ENCODE peak calls at places on chromosomes 6 and 20, in ten cellular contexts. V is CD8-positive, alpha-beta T cell; H is type B pancreatic cell; I is heart right ventricle; M is cardiac fibroblast; F is MCF 10A; W is sigmoid colon; D is transverse colon; A is A549; C is Calu3. P is an unnamed sample.

GRCh38 chr6:161434921-161435411 is 161.1 kb upstream of the AGPAT4 start:
- DNase-seq in F (peak), D (no peak), C (peak), I (peak), H (no peak), V (no peak), W (no peak), M (peak), A (peak), P (peak)

GRCh38 chr20:31967830-31968249 is at the start of gene XKR7:
- DNase-seq in V (no peak), W (no peak), C (no peak), A (no peak), I (no peak), M (no peak), F (no peak), D (no peak), H (no peak), P (no peak)

GRCh38 chr6:85394853-85395538 is 54.9 kb upstream of the NT5E start:
- DNase-seq in M (peak), I (peak), C (no peak), W (no peak), D (no peak), H (no peak), A (no peak), F (no peak), V (no peak), P (peak)

GRCh38 chr6:87122477-87122876 is 27.6 kb upstream of the CGA start:
- DNase-seq in M (no peak), D (no peak), F (no peak), W (no peak), I (no peak), C (no peak), H (no peak), V (no peak), A (no peak), P (no peak)

GRCh38 chr6:132491303-132491702 is 21.6 kb downstream of the STX7 start:
- DNase-seq in H (no peak), C (no peak), F (peak), W (no peak), M (peak), V (no peak), I (peak), D (no peak), A (no peak), P (peak)

GRCh38 chr6:36594816-36595167 is 630 bp downstream of the SRSF3 start:
- DNase-seq in C (no peak), I (no peak), A (no peak), F (no peak), D (no peak), M (no peak), H (no peak), W (peak), V (no peak), P (no peak)

GRCh38 chr20:46031701-46032254 is 2.8 kb downstream of the SLC12A5 start:
- DNase-seq in C (no peak), D (no peak), H (no peak), I (no peak), F (no peak), V (no peak), A (no peak), W (no peak), M (no peak), P (no peak)

GRCh38 chr20:48171626-48172025 is 386.3 kb upstream of the SULF2 start:
- DNase-seq in A (no peak), F (no peak), H (no peak), D (no peak), V (no peak), M (no peak), C (no peak), W (no peak), I (no peak), P (no peak)

GRCh38 chr6:107809966-107810365 is 14.1 kb downstream of the SCML4 start:
- DNase-seq in W (no peak), H (peak), D (no peak), V (no peak), A (no peak), F (no peak), M (no peak), C (no peak), I (no peak), P (no peak)

GRCh38 chr6:130713144-130713543 is 114.1 kb upstream of the SMLR1 start:
- DNase-seq in H (no peak), C (no peak), M (no peak), I (no peak), V (no peak), F (no peak), A (no peak), W (no peak), D (no peak), P (peak)

GRCh38 chr20:41356951-41357350 is 9.7 kb downstream of the EMILIN3 start:
- DNase-seq in I (no peak), F (no peak), C (no peak), D (no peak), H (no peak), M (no peak), V (no peak), W (no peak), A (no peak), P (no peak)

GRCh38 chr6:106974337-106974998 is at the start of gene CD24:
- DNase-seq in D (peak), I (no peak), F (peak), M (no peak), H (peak), V (no peak), A (peak), W (no peak), C (peak), P (no peak)

GRCh38 chr6:31462026-31462963 is 35.6 kb upstream of the MICB start:
- DNase-seq in C (no peak), A (no peak), F (peak), W (no peak), H (no peak), V (no peak), M (no peak), D (no peak), I (no peak), P (peak)

GRCh38 chr6:56938634-56939294 is 16.1 kb upstream of the BEND6 start:
- DNase-seq in A (peak), H (no peak), D (no peak), M (peak), C (peak), I (peak), V (no peak), W (no peak), F (peak), P (peak)

GRCh38 chr6:72784071-72784470 is 162.2 kb downstream of the KCNQ5 start:
- DNase-seq in V (no peak), F (no peak), W (no peak), H (no peak), I (no peak), M (peak), C (no peak), D (no peak), A (no peak), P (peak)

GRCh38 chr20:3766832-3767433 is 620 bp downstream of the ADISSP start:
- DNase-seq in A (no peak), C (no peak), M (no peak), D (peak), I (peak), H (no peak), F (no peak), V (no peak), W (peak), P (no peak)

GRCh38 chr6:114445846-114446245 is 103.0 kb upstream of the HS3ST5 start:
- DNase-seq in F (no peak), I (no peak), M (no peak), D (no peak), W (no peak), C (no peak), A (no peak), V (no peak), H (no peak), P (no peak)

GRCh38 chr6:40587240-40588069 is at the start of gene LRFN2:
- DNase-seq in D (peak), F (peak), M (peak), H (peak), V (peak), A (peak), W (peak), C (peak), I (peak), P (peak)

GRCh38 chr20:49942942-49943341 is 6.7 kb downstream of the RNF114 start:
- DNase-seq in H (no peak), M (no peak), D (no peak), A (no peak), I (no peak), C (no peak), V (no peak), F (no peak), W (peak), P (no peak)

GRCh38 chr6:56902551-56903464 is 52.1 kb upstream of the BEND6 start:
- DNase-seq in F (peak), D (no peak), M (peak), A (no peak), W (no peak), C (no peak), V (no peak), I (peak), H (no peak), P (peak)

GRCh38 chr6:130994319-130995097 is 68.5 kb downstream of the EPB41L2 start:
- DNase-seq in F (no peak), H (no peak), C (no peak), W (no peak), V (no peak), M (no peak), I (no peak), D (no peak), A (no peak), P (no peak)

GRCh38 chr6:51299649-51300380 is 481.1 kb downstream of the TFAP2B start:
- DNase-seq in H (no peak), M (no peak), F (peak), C (no peak), W (no peak), A (no peak), I (no peak), V (no peak), D (no peak), P (no peak)

GRCh38 chr6:84408028-84408427 is 180.6 kb upstream of the CEP162 start:
- DNase-seq in A (no peak), D (no peak), I (no peak), V (no peak), F (no peak), H (no peak), C (no peak), W (no peak), M (no peak), P (no peak)

GRCh38 chr20:40966103-40966502 is 62.5 kb upstream of the TOP1 start:
- DNase-seq in C (no peak), F (no peak), A (no peak), V (no peak), I (no peak), D (no peak), W (peak), M (no peak), H (no peak), P (no peak)

GRCh38 chr6:114096553-114097172 is 125.7 kb upstream of the HDAC2 start:
- DNase-seq in C (peak), W (no peak), V (no peak), H (no peak), M (peak), I (no peak), D (no peak), A (peak), F (peak), P (peak)

GRCh38 chr6:121592955-121593665 is 157.7 kb downstream of the GJA1 start:
- DNase-seq in V (no peak), C (no peak), D (no peak), M (peak), W (no peak), H (no peak), A (no peak), F (no peak), I (no peak), P (no peak)

GRCh38 chr20:13101276-13101675 is 92.5 kb downstream of the SPTLC3 start:
- DNase-seq in F (no peak), D (no peak), C (no peak), I (no peak), H (no peak), W (no peak), A (no peak), V (no peak), M (no peak), P (peak)

DNA sequence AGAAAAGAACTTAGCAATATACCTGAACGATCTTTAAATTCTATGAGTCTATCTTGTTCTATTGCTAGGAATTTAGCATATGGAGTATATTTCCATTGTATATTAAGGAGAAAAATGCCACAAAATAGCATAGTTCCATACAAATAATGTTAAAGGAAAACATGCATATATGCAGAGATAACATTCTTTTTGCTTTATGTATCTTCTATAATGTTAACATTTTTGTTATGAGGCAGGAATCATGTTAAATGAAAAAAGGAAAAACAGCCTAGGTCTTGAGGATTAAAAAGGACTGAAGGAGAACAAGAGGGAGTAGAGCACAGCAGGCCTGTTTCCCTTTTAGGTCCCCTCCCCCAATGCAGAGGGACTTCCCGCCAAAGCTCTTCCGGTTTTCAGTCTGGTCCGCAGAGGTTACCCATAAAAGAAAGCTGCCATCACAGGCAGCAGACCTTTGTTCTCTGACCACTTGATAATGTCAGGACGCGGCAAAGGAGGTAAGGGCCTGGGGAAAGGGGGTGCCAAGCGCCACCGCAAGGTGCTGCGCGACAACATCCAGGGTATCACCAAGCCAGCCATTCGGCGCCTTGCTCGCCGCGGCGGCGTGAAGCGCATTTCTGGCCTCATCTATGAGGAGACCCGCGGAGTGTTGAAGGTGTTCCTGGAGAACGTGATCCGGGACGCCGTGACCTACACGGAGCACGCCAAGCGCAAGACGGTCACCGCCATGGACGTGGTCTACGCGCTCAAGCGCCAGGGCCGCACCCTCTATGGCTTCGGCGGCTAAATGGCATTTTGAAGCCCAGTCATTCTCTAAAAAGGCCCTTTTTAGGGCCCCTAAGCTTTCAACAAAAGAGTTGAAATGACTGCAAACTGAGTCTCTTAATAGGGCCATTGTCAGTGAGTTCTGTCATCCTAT is 108.4 kb upstream of the PRSS16 start:
- DNase-seq in A (peak), H (peak), V (peak), I (peak), C (peak), M (peak), F (no peak), D (peak), W (peak), P (peak)
- TF ChIP-seq CTCF in A (no peak), H (peak), V (no peak), I (no peak), C (no peak), M (no peak), F (no peak), D (no peak), W (no peak), P (peak)

DNA sequence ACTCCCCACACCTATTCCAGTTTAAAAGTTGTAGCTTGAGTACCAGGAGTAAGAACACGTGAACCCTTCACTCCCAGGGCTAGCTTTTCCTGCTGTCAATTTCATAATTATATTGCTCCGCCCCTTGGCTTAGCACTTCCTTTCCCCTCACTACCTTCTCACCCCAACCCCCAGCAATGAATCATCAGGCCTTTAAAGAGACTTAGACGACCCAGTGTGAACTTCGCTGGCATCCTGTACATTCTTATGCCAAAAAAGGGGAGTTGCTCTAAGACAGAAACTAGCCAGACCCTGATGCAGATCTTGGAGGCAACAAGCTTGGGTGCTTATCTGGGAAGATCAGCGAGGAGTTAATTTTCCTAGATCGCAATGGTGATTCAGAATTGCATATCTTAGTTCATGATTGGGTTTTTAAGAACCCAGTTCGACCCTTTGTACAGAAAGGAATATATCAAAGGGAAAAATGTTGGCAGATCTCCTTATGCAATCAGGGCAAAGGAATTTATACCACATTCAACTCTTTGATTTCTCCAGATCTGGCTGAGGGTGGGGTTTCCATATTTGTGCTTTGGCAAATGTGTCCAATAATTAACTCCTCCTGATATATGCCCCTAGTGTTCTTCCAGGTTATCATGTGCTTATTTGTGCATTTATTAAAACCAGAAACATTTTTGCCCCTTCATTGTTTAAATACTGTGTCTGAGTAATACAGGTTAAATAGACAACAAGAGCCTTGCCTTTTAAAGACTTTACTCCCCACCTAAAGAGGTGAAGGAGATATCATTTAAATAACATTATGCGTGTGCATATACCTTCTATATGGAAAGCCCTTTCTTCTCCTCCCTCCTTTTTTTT is 8.1 kb upstream of the ATXN1 start:
- DNase-seq in I (peak), H (no peak), D (peak), C (peak), W (peak), F (peak), A (peak), V (peak), M (peak), P (peak)
- TF ChIP-seq CTCF in I (no peak), H (no peak), D (peak), C (no peak), W (no peak), F (no peak), A (no peak), V (no peak), M (no peak), P (no peak)

GRCh38 chr6:126439040-126439439 is 99.1 kb downstream of the CENPW start:
- DNase-seq in H (no peak), F (no peak), W (no peak), D (no peak), I (no peak), A (no peak), C (no peak), M (no peak), V (no peak), P (no peak)
- TF ChIP-seq CTCF in H (no peak), F (no peak), W (no peak), D (no peak), I (no peak), A (no peak), C (no peak), M (no peak), V (no peak), P (no peak)

GRCh38 chr6:143337201-143337949 is 113.1 kb downstream of the ADAT2 start:
- DNase-seq in C (peak), M (peak), H (no peak), V (peak), I (peak), A (peak), F (peak), W (no peak), D (peak), P (peak)
- TF ChIP-seq CTCF in C (peak), M (peak), H (peak), V (peak), I (peak), A (peak), F (peak), W (no peak), D (peak), P (peak)

GRCh38 chr6:166465671-166466087 is 82.9 kb upstream of the MPC1 start:
- DNase-seq in W (peak), D (peak), A (peak), C (no peak), V (no peak), I (peak), F (no peak), M (peak), H (no peak), P (no peak)
- TF ChIP-seq CTCF in W (peak), D (peak), A (no peak), C (no peak), V (no peak), I (peak), F (no peak), M (peak), H (no peak), P (peak)

GRCh38 chr20:53829086-53829703 is 235.6 kb upstream of the ZNF217 start:
- DNase-seq in C (peak), F (peak), D (no peak), M (peak), V (no peak), H (no peak), W (peak), A (peak), I (no peak), P (peak)

GRCh38 chr20:53827996-53828672 is 234.5 kb upstream of the ZNF217 start:
- DNase-seq in H (no peak), V (no peak), W (peak), F (peak), I (peak), M (peak), C (no peak), D (no peak), A (peak), P (peak)

GRCh38 chr20:53829706-53830521 is 236.3 kb upstream of the ZNF217 start:
- DNase-seq in F (peak), I (no peak), A (peak), D (peak), H (no peak), W (no peak), C (no peak), M (peak), V (no peak), P (peak)

GRCh38 chr20:53827292-53827995 is 233.8 kb upstream of the ZNF217 start:
- DNase-seq in V (no peak), C (no peak), A (no peak), D (no peak), I (no peak), M (no peak), H (no peak), F (no peak), W (no peak), P (no peak)

DNA sequence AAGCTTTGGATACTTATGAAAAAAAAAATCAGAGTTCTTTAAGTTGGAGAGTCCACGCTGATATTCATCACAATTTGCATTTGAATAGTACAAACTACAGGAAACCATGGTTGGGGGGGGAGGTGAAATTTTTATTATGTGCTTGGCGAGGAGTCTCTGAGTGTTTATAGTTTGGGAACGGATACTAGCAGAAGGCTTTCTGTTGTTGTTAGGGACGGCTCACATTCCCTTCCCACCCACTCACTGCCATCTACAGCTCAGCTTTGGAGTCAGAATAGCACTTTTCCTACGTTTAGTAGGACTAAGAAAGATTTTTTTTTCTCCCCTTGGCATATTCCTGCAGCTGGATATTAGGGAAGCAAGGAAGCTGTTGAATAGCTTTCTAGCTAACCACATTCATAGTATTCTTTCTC is 235.0 kb upstream of the ZNF217 start:
- DNase-seq in I (peak), V (no peak), C (peak), F (peak), A (peak), H (no peak), M (peak), W (peak), D (no peak), P (peak)
- TF ChIP-seq CTCF in I (peak), V (no peak), C (no peak), F (no peak), A (peak), H (no peak), M (peak), W (no peak), D (no peak), P (peak)

GRCh38 chr6:109676724-109677123 is 14.3 kb downstream of the AK9 start:
- DNase-seq in C (no peak), F (no peak), M (no peak), H (no peak), I (no peak), V (no peak), A (no peak), W (no peak), D (no peak), P (no peak)
- TF ChIP-seq CTCF in C (no peak), F (no peak), M (no peak), H (no peak), I (no peak), V (no peak), A (no peak), W (no peak), D (no peak), P (no peak)

P was measured in choroid plexus epithelial cell.